ENCODE peak calls at places on chromosomes 1 and 21, in eight cellular contexts. One of them, this sample, is unnamed.

GRCh38 chr1:75330633-75331032 is 196.4 kb downstream of the LHX8 start:
- DNase-seq in fibroblast of villous mesenchyme: no peak
- DNase-seq in AG09309: no peak
- DNase-seq in left cardiac atrium: no peak
- DNase-seq in endothelial cell: no peak
- DNase-seq in cardiac muscle cell: no peak
- DNase-seq in stimulated activated CD4-positive, alpha-beta T cell treated with anti-CD3 and anti-CD28 coated beads, Interleukin-2, amount 100 ng/mL, for 48 hours: no peak
- DNase-seq in cortex of kidney: no peak
- DNase-seq in this sample: no peak

GRCh38 chr1:245110406-245110805 is 44.4 kb upstream of the KIF26B start:
- DNase-seq in fibroblast of villous mesenchyme: no peak
- DNase-seq in AG09309: no peak
- DNase-seq in left cardiac atrium: no peak
- DNase-seq in endothelial cell: no peak
- DNase-seq in cardiac muscle cell: no peak
- DNase-seq in stimulated activated CD4-positive, alpha-beta T cell treated with anti-CD3 and anti-CD28 coated beads, Interleukin-2, amount 100 ng/mL, for 48 hours: no peak
- DNase-seq in cortex of kidney: no peak
- DNase-seq in this sample: no peak

GRCh38 chr1:29124366-29125236 is 898 bp upstream of the TMEM200B start:
- DNase-seq in fibroblast of villous mesenchyme: peak
- DNase-seq in AG09309: no peak
- DNase-seq in left cardiac atrium: peak
- DNase-seq in endothelial cell: peak
- DNase-seq in cardiac muscle cell: peak
- DNase-seq in stimulated activated CD4-positive, alpha-beta T cell treated with anti-CD3 and anti-CD28 coated beads, Interleukin-2, amount 100 ng/mL, for 48 hours: peak
- DNase-seq in cortex of kidney: no peak
- DNase-seq in this sample: peak

GRCh38 chr1:10507111-10507879 is 32.5 kb downstream of the PEX14 start:
- DNase-seq in fibroblast of villous mesenchyme: peak
- DNase-seq in AG09309: peak
- DNase-seq in left cardiac atrium: peak
- DNase-seq in endothelial cell: peak
- DNase-seq in cardiac muscle cell: peak
- DNase-seq in stimulated activated CD4-positive, alpha-beta T cell treated with anti-CD3 and anti-CD28 coated beads, Interleukin-2, amount 100 ng/mL, for 48 hours: peak
- DNase-seq in cortex of kidney: no peak
- DNase-seq in this sample: peak

GRCh38 chr1:153494976-153495535 is 34.6 kb upstream of the S100A7 start:
- DNase-seq in fibroblast of villous mesenchyme: peak
- DNase-seq in AG09309: no peak
- DNase-seq in left cardiac atrium: peak
- DNase-seq in endothelial cell: peak
- DNase-seq in cardiac muscle cell: peak
- DNase-seq in stimulated activated CD4-positive, alpha-beta T cell treated with anti-CD3 and anti-CD28 coated beads, Interleukin-2, amount 100 ng/mL, for 48 hours: peak
- DNase-seq in cortex of kidney: no peak
- DNase-seq in this sample: peak

GRCh38 chr1:204367193-204367858 is 7.6 kb upstream of the PLEKHA6 start:
- DNase-seq in fibroblast of villous mesenchyme: no peak
- DNase-seq in AG09309: no peak
- DNase-seq in left cardiac atrium: no peak
- DNase-seq in endothelial cell: no peak
- DNase-seq in cardiac muscle cell: no peak
- DNase-seq in stimulated activated CD4-positive, alpha-beta T cell treated with anti-CD3 and anti-CD28 coated beads, Interleukin-2, amount 100 ng/mL, for 48 hours: no peak
- DNase-seq in cortex of kidney: no peak
- DNase-seq in this sample: no peak

GRCh38 chr1:222286039-222286438 is 261.9 kb downstream of the HHIPL2 start:
- DNase-seq in fibroblast of villous mesenchyme: no peak
- DNase-seq in AG09309: no peak
- DNase-seq in left cardiac atrium: no peak
- DNase-seq in endothelial cell: no peak
- DNase-seq in cardiac muscle cell: no peak
- DNase-seq in stimulated activated CD4-positive, alpha-beta T cell treated with anti-CD3 and anti-CD28 coated beads, Interleukin-2, amount 100 ng/mL, for 48 hours: no peak
- DNase-seq in cortex of kidney: no peak
- DNase-seq in this sample: no peak

GRCh38 chr21:16794944-16795343 is 717.9 kb upstream of the CXADR start:
- DNase-seq in fibroblast of villous mesenchyme: peak
- DNase-seq in AG09309: peak
- DNase-seq in left cardiac atrium: peak
- DNase-seq in endothelial cell: no peak
- DNase-seq in cardiac muscle cell: peak
- DNase-seq in stimulated activated CD4-positive, alpha-beta T cell treated with anti-CD3 and anti-CD28 coated beads, Interleukin-2, amount 100 ng/mL, for 48 hours: no peak
- DNase-seq in cortex of kidney: no peak
- DNase-seq in this sample: no peak

This sample was measured in A673.